ENCODE peak calls at places on chromosome 12, in five cellular contexts. P is HFF-Myc; Y is BJ; K is ELF-1; X is activated naive CD8-positive, alpha-beta T cell treated with anti-CD3 and anti-CD28 coated beads, Interleukin-2, amount 50 U/mL, for 24 hours. A is an unnamed sample.

GRCh38 chr12:33605776-33606175 is 166.2 kb upstream of the SYT10 start:
- DNase-seq in X (no peak), K (no peak), Y (no peak), P (no peak), A (no peak)

GRCh38 chr12:92210062-92210461 is 64.4 kb upstream of the BTG1 start:
- DNase-seq in P (no peak), K (no peak), X (no peak), Y (no peak), A (peak)

GRCh38 chr12:88448337-88448944 is 131.8 kb downstream of the KITLG start:
- DNase-seq in P (no peak), K (no peak), X (no peak), Y (no peak), A (no peak)

GRCh38 chr12:51683763-51684357 is 92.8 kb downstream of the SCN8A start:
- DNase-seq in Y (peak), X (no peak), P (no peak), K (no peak), A (no peak)

GRCh38 chr12:107730942-107731341 is 30.0 kb downstream of the PRDM4 start:
- DNase-seq in K (no peak), X (no peak), P (no peak), Y (no peak), A (no peak)

GRCh38 chr12:111437816-111438454 is 32.2 kb downstream of the SH2B3 start:
- DNase-seq in K (no peak), Y (no peak), P (peak), X (no peak), A (no peak)

GRCh38 chr12:56221233-56221756 is 427 bp downstream of the RNF41 start:
- DNase-seq in X (no peak), P (no peak), K (peak), Y (no peak), A (no peak)

GRCh38 chr12:122126342-122126635 is 47.7 kb downstream of the IL31 start:
- DNase-seq in P (no peak), Y (no peak), X (no peak), K (no peak), A (no peak)

GRCh38 chr12:46825526-46826414 is at the start of gene SLC38A4:
- DNase-seq in X (no peak), K (peak), P (peak), Y (peak), A (no peak)

GRCh38 chr12:14272954-14273910 is 92.2 kb upstream of the ATF7IP start:
- DNase-seq in P (no peak), X (no peak), Y (no peak), K (no peak), A (no peak)

GRCh38 chr12:57895337-57896138 is 45.8 kb upstream of the ATP23 start:
- DNase-seq in K (no peak), X (no peak), Y (no peak), P (no peak), A (no peak)

GRCh38 chr12:77002382-77002781 is 63.0 kb downstream of the E2F7 start:
- DNase-seq in K (no peak), X (no peak), P (no peak), Y (no peak), A (no peak)

GRCh38 chr12:41188058-41188840 is at the start of gene PDZRN4:
- DNase-seq in Y (no peak), K (peak), P (no peak), X (no peak), A (no peak)

GRCh38 chr12:78359530-78359929 is 505.0 kb upstream of the SYT1 start:
- DNase-seq in Y (peak), K (no peak), X (no peak), P (no peak), A (no peak)

GRCh38 chr12:126093911-126094310 is 1028.7 kb downstream of the AACS start:
- DNase-seq in K (peak), X (no peak), P (no peak), Y (no peak), A (no peak)

GRCh38 chr12:90062799-90063198 is 354.2 kb upstream of the ATP2B1 start:
- DNase-seq in Y (no peak), P (no peak), X (no peak), K (no peak), A (no peak)

GRCh38 chr12:110824342-110824741 is 22.4 kb upstream of the CCDC63 start:
- DNase-seq in Y (no peak), P (no peak), X (no peak), K (no peak), A (no peak)

GRCh38 chr12:57461904-57462306 is 2.3 kb downstream of the GLI1 start:
- DNase-seq in P (no peak), X (no peak), Y (no peak), K (peak), A (no peak)

GRCh38 chr12:23028158-23028802 is 403.3 kb downstream of the ETNK1 start:
- DNase-seq in X (no peak), P (no peak), K (no peak), Y (no peak), A (no peak)

GRCh38 chr12:104864668-104865067 is 93.4 kb downstream of the SLC41A2 start:
- DNase-seq in K (no peak), Y (no peak), X (no peak), P (no peak), A (no peak)

GRCh38 chr12:107436376-107436775 is 249.2 kb upstream of the PWP1 start:
- DNase-seq in P (no peak), Y (no peak), K (peak), X (no peak), A (no peak)

GRCh38 chr12:69908208-69908607 is 83.2 kb downstream of the MYRFL start:
- DNase-seq in Y (no peak), P (no peak), K (no peak), X (no peak), A (no peak)

GRCh38 chr12:24423611-24424010 is 474.1 kb upstream of the SOX5 start:
- DNase-seq in P (no peak), Y (no peak), K (no peak), X (no peak), A (no peak)

GRCh38 chr12:65432606-65433005 is 154.1 kb downstream of the MSRB3 start:
- DNase-seq in P (no peak), Y (no peak), X (no peak), K (no peak), A (no peak)

GRCh38 chr12:130868412-130868811 is 3.5 kb upstream of the RAN start:
- DNase-seq in K (no peak), X (no peak), Y (no peak), P (no peak), A (no peak)

GRCh38 chr12:79689477-79690155 is 1.1 kb downstream of the PAWR start:
- DNase-seq in P (no peak), Y (no peak), K (peak), X (peak), A (peak)

GRCh38 chr12:121165316-121165715 is 32.6 kb downstream of the P2RX7 start:
- DNase-seq in K (no peak), Y (no peak), X (no peak), P (no peak), A (no peak)

GRCh38 chr12:102735104-102735503 is 181.9 kb downstream of the PAH start:
- DNase-seq in K (no peak), Y (no peak), X (no peak), P (no peak), A (peak)